ENCODE peak calls at places on chromosomes 13 and 19, in seven cellular contexts. D is Peyer's patch, C is PC-3, M is cardiac muscle cell, V is RWPE1, Z is upper lobe of right lung, A is dorsolateral prefrontal cortex. W is an unnamed sample.

GRCh38 chr13:64925284-64925683 is 2304.9 kb downstream of the PCDH9 start:
- DNase-seq in C (peak), A (no peak), M (peak), Z (no peak), V (no peak), D (no peak), W (no peak)

GRCh38 chr13:76210262-76210661 is 574.1 kb downstream of the LMO7 start:
- DNase-seq in C (peak), Z (no peak), D (no peak), A (no peak), M (peak), V (no peak), W (peak)

GRCh38 chr19:11435833-11436313 is 438 bp downstream of the PRKCSH start:
- DNase-seq in V (peak), A (no peak), Z (no peak), D (peak), C (peak), M (peak), W (no peak)

GRCh38 chr19:3024509-3024869 is 4.6 kb downstream of the TLE2 start:
- DNase-seq in Z (no peak), C (no peak), V (no peak), D (no peak), A (no peak), M (no peak), W (no peak)

GRCh38 chr13:59483441-59484116 is 680.1 kb downstream of the DIAPH3 start:
- DNase-seq in D (no peak), C (no peak), V (no peak), M (peak), A (no peak), Z (no peak), W (no peak)

GRCh38 chr13:43470610-43471009 is 316.2 kb downstream of the ENOX1 start:
- DNase-seq in Z (no peak), D (no peak), C (no peak), A (no peak), V (no peak), M (no peak), W (no peak)

GRCh38 chr13:87674143-87674772 is 3.1 kb downstream of the SLITRK5 start:
- DNase-seq in Z (no peak), C (no peak), V (no peak), A (no peak), D (no peak), M (peak), W (no peak)

GRCh38 chr19:995051-995827 is 5.0 kb upstream of the GRIN3B start:
- DNase-seq in C (no peak), V (no peak), A (no peak), Z (peak), M (no peak), D (no peak), W (no peak)

GRCh38 chr19:51971624-51972023 is 15.0 kb downstream of the ZNF350 start:
- DNase-seq in C (no peak), Z (no peak), V (no peak), A (no peak), M (no peak), D (no peak), W (peak)

GRCh38 chr13:52776726-52777125 is 37.1 kb upstream of the CNMD start:
- DNase-seq in V (no peak), D (no peak), Z (no peak), A (no peak), C (no peak), M (no peak), W (no peak)

GRCh38 chr13:110329798-110330461 is 22.8 kb downstream of the COL4A2 start:
- DNase-seq in V (no peak), M (no peak), C (no peak), A (no peak), D (no peak), Z (no peak), W (no peak)

GRCh38 chr19:35712910-35713845 is 4.6 kb upstream of the KMT2B start:
- DNase-seq in C (no peak), Z (no peak), V (no peak), M (no peak), A (no peak), D (peak), W (no peak)

GRCh38 chr19:1967087-1967608 is 26.2 kb downstream of the CSNK1G2 start:
- DNase-seq in C (no peak), M (no peak), V (no peak), Z (no peak), D (no peak), A (no peak), W (no peak)

GRCh38 chr13:42876810-42877550 is 95.6 kb downstream of the FAM216B start:
- DNase-seq in D (no peak), V (peak), M (no peak), C (peak), A (no peak), Z (no peak), W (peak)

GRCh38 chr19:34962281-34962944 is 1.6 kb downstream of the ZNF792 start:
- DNase-seq in D (peak), V (no peak), A (no peak), M (no peak), C (peak), Z (no peak), W (no peak)

GRCh38 chr19:50801107-50801506 is 10.9 kb downstream of the ACP4 start:
- DNase-seq in Z (no peak), M (no peak), C (no peak), A (no peak), V (no peak), D (no peak), W (no peak)

GRCh38 chr19:30722236-30722635 is 350.1 kb downstream of the ZNF536 start:
- DNase-seq in Z (no peak), M (no peak), C (no peak), A (no peak), D (no peak), V (no peak), W (no peak)

GRCh38 chr19:51480590-51480989 is 2.3 kb downstream of the CEACAM18 start:
- DNase-seq in A (no peak), C (peak), Z (no peak), V (peak), M (peak), D (peak), W (no peak)

GRCh38 chr13:49597043-49597669 is 11.8 kb upstream of the RCBTB1 start:
- DNase-seq in Z (no peak), C (no peak), V (no peak), A (no peak), D (no peak), M (no peak), W (no peak)

GRCh38 chr19:35008891-35009341 is 8.8 kb downstream of the GRAMD1A start:
- DNase-seq in D (no peak), A (no peak), V (no peak), C (no peak), Z (no peak), M (no peak), W (no peak)

GRCh38 chr13:93279982-93280381 is 53.4 kb downstream of the GPC6 start:
- DNase-seq in V (no peak), Z (no peak), M (no peak), A (no peak), D (no peak), C (no peak), W (no peak)

GRCh38 chr13:29538625-29538976 is 56.9 kb downstream of the SLC7A1 start:
- DNase-seq in M (no peak), A (no peak), Z (no peak), V (no peak), C (no peak), D (no peak), W (no peak)

GRCh38 chr19:38838208-38838985 is 6.8 kb upstream of the ECH1 start:
- DNase-seq in Z (no peak), D (peak), V (peak), M (no peak), C (peak), A (no peak), W (peak)

GRCh38 chr19:3057275-3057714 is 5.0 kb downstream of the TLE5 start:
- DNase-seq in A (peak), M (no peak), V (peak), C (peak), Z (peak), D (no peak), W (no peak)

GRCh38 chr13:30792257-30793000 is 57.1 kb downstream of the ALOX5AP start:
- DNase-seq in A (peak), M (no peak), D (peak), V (peak), Z (peak), C (peak), W (peak)

GRCh38 chr19:35404879-35405622 is 34.2 kb downstream of the GPR42 start:
- DNase-seq in M (no peak), C (peak), Z (no peak), D (peak), A (peak), V (peak), W (peak)

GRCh38 chr19:34428549-34429285 is 536 bp downstream of the UBA2 start:
- DNase-seq in C (peak), Z (no peak), D (peak), M (peak), A (peak), V (peak), W (peak)

GRCh38 chr13:98675837-98676236 is 76.6 kb downstream of the SLC15A1 start:
- DNase-seq in C (no peak), A (no peak), D (no peak), Z (no peak), V (no peak), M (no peak), W (no peak)

GRCh38 chr13:98676239-98676638 is 76.2 kb downstream of the SLC15A1 start:
- DNase-seq in V (no peak), C (no peak), Z (no peak), D (no peak), M (no peak), A (no peak), W (peak)

GRCh38 chr13:98677398-98677797 is 75.1 kb downstream of the SLC15A1 start:
- DNase-seq in D (no peak), M (no peak), Z (no peak), C (no peak), A (no peak), V (no peak), W (peak)

GRCh38 chr13:98674968-98675528 is 77.4 kb downstream of the SLC15A1 start:
- DNase-seq in C (no peak), Z (no peak), V (no peak), D (no peak), M (no peak), A (no peak), W (no peak)

DNA sequence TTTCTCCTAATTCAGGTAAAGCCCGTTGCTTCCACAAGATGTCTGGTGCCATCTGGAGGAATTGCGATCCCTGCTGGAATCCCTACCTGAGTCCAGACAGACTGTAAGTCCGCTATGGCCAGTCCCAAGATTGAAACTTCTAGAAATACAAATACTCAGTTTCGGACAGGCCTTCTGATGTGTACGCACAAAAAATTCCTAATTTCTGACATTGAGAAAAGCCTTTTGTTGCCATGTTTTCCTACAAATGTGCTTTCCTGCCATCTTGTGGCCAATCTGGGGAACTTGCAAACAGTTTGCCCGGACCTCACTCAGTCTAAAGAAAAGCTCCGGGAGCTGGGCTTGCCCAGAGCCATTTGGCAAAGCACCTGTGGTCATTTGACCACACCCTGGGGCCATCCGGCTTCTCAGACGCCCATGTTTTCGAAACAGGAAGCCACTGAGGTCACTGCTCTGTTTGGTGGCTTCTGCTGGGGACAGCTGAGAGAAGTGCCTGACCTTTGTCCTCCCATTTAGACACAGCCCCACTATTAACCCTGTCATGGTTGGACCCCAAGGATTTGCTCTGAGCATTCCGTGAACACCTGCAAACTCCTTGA is 79.4 kb downstream of the SLC15A1 start:
- DNase-seq in Z (peak), A (peak), V (peak), C (peak), D (peak), M (peak), W (no peak)
- TF ChIP-seq CTCF in Z (peak), A (peak), V (peak), C (peak), D (peak), M (peak), W (peak)

GRCh38 chr13:40553356-40553755 is 113.1 kb downstream of the FOXO1 start:
- DNase-seq in V (no peak), A (no peak), M (no peak), Z (no peak), C (no peak), D (no peak), W (no peak)

GRCh38 chr13:40547545-40548322 is 118.7 kb downstream of the FOXO1 start:
- DNase-seq in M (no peak), Z (no peak), V (no peak), D (no peak), A (no peak), C (no peak), W (no peak)

GRCh38 chr13:40552895-40553294 is 113.5 kb downstream of the FOXO1 start:
- DNase-seq in C (no peak), D (no peak), V (no peak), A (no peak), Z (no peak), M (no peak), W (no peak)

GRCh38 chr13:40549500-40550094 is 116.8 kb downstream of the FOXO1 start:
- DNase-seq in M (no peak), V (no peak), D (no peak), A (no peak), C (no peak), Z (no peak), W (no peak)

DNA sequence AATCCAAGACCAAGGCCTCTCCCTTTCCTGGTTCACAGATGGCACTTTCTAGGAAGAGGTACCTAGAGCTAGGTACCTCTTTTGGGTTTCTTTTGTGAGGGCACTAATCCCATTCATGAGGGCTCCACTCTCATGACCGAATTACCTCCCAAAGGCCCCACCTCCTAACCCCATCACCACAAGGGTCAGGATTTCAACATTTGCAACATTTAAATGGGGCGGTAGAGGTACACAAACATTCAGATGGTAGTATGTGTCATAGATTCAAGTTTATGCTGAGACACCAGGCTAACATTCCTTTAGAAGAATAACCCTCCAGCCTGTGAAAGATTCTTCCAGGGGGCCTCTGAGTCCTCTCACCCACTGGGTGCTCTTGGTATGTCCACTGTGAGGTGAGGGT is 116.3 kb downstream of the FOXO1 start:
- DNase-seq in V (no peak), M (no peak), D (no peak), C (no peak), Z (no peak), A (no peak), W (peak)
- H3K27ac ChIP-seq in V (no peak), M (no peak), D (no peak), C (no peak), Z (no peak), A (no peak), W (no peak)

GRCh38 chr13:99657848-99658265 is 156.6 kb downstream of the TM9SF2 start:
- DNase-seq in C (no peak), D (peak), Z (peak), A (peak), V (no peak), M (peak), W (no peak)
- TF ChIP-seq CTCF in C (no peak), D (no peak), Z (no peak), A (no peak), V (no peak), M (no peak), W (no peak)

DNA sequence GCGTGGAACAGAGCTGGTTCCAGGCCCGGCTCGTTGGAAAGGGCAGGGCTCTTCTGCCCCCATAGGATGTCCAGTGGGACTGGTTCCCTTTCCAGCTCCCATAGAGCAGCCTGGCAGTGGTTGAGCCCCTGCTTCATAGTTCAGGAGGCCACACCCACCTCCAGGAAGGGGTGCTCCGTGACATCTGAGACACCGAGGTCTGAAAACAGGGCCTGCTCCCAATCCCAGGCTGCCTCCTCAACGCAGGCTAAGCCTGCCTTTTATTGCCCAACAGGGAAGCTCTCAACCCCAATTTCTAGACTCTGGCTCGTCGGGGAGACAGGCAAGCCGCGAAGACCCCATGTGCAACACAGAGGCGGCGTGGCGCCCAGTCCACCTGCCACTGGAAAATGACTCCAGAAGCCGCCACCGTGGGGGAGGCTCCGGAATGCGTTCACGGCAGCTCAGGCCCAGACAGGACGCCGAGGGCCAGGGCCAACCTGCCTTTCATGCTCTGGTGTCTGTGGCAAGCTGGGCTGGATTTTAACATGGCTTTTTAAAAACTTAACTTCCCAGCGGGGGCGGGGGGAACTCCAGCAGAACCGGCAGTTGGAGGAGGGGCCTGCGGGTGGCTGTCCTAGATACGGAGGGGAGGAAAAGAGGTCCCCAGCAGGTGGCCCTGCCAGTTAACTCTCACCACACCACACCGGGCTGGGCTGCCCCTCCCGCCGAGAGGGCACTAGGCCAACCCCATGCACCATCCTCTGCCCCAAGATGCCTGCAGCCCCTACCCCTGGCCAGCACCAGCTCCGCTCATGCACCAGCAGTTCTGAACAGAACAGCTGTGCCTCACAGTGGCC is 17.9 kb upstream of the TINCR start:
- DNase-seq in V (no peak), A (peak), M (peak), C (no peak), Z (no peak), D (no peak), W (no peak)
- H3K27ac ChIP-seq in V (peak), A (peak), M (peak), C (no peak), Z (no peak), D (peak), W (no peak)

GRCh38 chr19:18856385-18857126 is 24.8 kb downstream of the UPF1 start:
- DNase-seq in D (no peak), V (peak), M (no peak), C (peak), A (peak), Z (no peak), W (no peak)
- TF ChIP-seq CTCF in D (peak), V (peak), M (peak), C (peak), A (peak), Z (no peak), W (peak)

GRCh38 chr13:26323127-26323526 is 69.2 kb downstream of the CDK8 start:
- DNase-seq in D (no peak), C (no peak), M (no peak), Z (no peak), A (no peak), V (no peak), W (no peak)
- H3K27ac ChIP-seq in D (no peak), C (no peak), M (peak), Z (no peak), A (no peak), V (no peak), W (no peak)

W was measured in foreskin keratinocyte.